ENCODE peak calls at places on chromosomes 4 and X, in eight cellular contexts. X, K, N, B, P, Q, U and O are unnamed samples.

GRCh38 chr4:5081441-5081999 is 30.2 kb downstream of the STK32B start:
- DNase-seq in P (no peak), B (no peak), U (no peak), Q (no peak), X (no peak), K (no peak), N (no peak), O (no peak)

GRCh38 chr4:21835712-21836111 is 112.9 kb downstream of the KCNIP4 start:
- DNase-seq in P (no peak), U (peak; percentile 17), B (no peak), K (no peak), N (no peak), Q (no peak), X (no peak), O (no peak)

GRCh38 chrX:76427560-76428242 is at the start of gene MAGEE1:
- DNase-seq in P (peak; percentile 21), N (peak; percentile 80), B (peak; percentile 84), U (peak; percentile 51), Q (peak; percentile 59), K (peak; percentile 37), X (peak; percentile 88), O (peak; percentile 91)

GRCh38 chr4:141132689-141133145 is 552 bp downstream of the RNF150 start:
- DNase-seq in Q (no peak), N (no peak), B (no peak), X (peak; percentile 63), P (no peak), K (peak; percentile 16), U (no peak), O (peak; percentile 89)

GRCh38 chrX:49282647-49283011 is 13.0 kb downstream of the PPP1R3F start:
- DNase-seq in Q (peak; percentile 5), P (peak; percentile 27), N (no peak), U (no peak), B (no peak), K (peak; percentile 4), X (no peak), O (no peak)

GRCh38 chrX:87265518-87265917 is 252.1 kb upstream of the KLHL4 start:
- DNase-seq in P (no peak), B (no peak), K (no peak), Q (no peak), X (no peak), N (no peak), U (no peak), O (no peak)

GRCh38 chr4:13980317-13980716 is 352.8 kb upstream of the BOD1L1 start:
- DNase-seq in Q (peak; percentile 98), X (no peak), U (no peak), N (no peak), P (peak; percentile 91), B (no peak), K (peak; percentile 95), O (no peak)

GRCh38 chr4:85701881-85702321 is 227.0 kb downstream of the ARHGAP24 start:
- DNase-seq in P (no peak), B (no peak), X (no peak), K (no peak), U (no peak), Q (no peak), N (no peak), O (no peak)

GRCh38 chr4:8817081-8817812 is 54.4 kb downstream of the HMX1 start:
- DNase-seq in U (no peak), P (no peak), Q (no peak), X (peak; percentile 48), N (peak; percentile 5), B (peak; percentile 19), K (no peak), O (no peak)

GRCh38 chr4:23991444-23991843 is 101.6 kb upstream of the PPARGC1A start:
- DNase-seq in B (no peak), U (no peak), K (no peak), P (no peak), X (no peak), Q (no peak), N (no peak), O (no peak)

GRCh38 chr4:186366326-186366725 is 100.3 kb downstream of the F11 start:
- DNase-seq in N (no peak), Q (no peak), X (no peak), K (no peak), P (no peak), B (no peak), U (no peak), O (no peak)

GRCh38 chrX:123803331-123803983 is 56.4 kb upstream of the XIAP start:
- DNase-seq in U (peak; percentile 91), N (no peak), K (peak; percentile 74), X (no peak), P (peak; percentile 81), B (no peak), Q (peak; percentile 88), O (no peak)

GRCh38 chr4:16090306-16090705 is 6.5 kb upstream of the PROM1 start:
- DNase-seq in K (no peak), B (no peak), Q (no peak), X (no peak), N (no peak), U (no peak), P (no peak), O (no peak)